ENCODE peak calls at places on chromosomes 2 and 18, in six cellular contexts. Q, S, M, V, P and F are unnamed samples.

GRCh38 chr2:181300600-181301291 is 156.4 kb upstream of the ITGA4 start:
- DNase-seq in Q (no peak), S (no peak), M (no peak), V (no peak), P (no peak), F (no peak)

GRCh38 chr2:13113016-13113415 is 396.3 kb downstream of the TRIB2 start:
- DNase-seq in Q (no peak), S (no peak), M (no peak), V (no peak), P (no peak), F (no peak)

GRCh38 chr2:138503087-138503442 is 1.5 kb downstream of the SPOPL start:
- DNase-seq in Q (peak), S (no peak), M (no peak), V (no peak), P (no peak), F (peak)

GRCh38 chr2:233542507-233542906 is 24.1 kb downstream of the USP40 start:
- DNase-seq in Q (peak), S (no peak), M (no peak), V (no peak), P (no peak), F (no peak)

GRCh38 chr2:15797231-15797945 is 143.0 kb upstream of the MYCN start:
- DNase-seq in Q (no peak), S (peak), M (no peak), V (no peak), P (no peak), F (no peak)

GRCh38 chr2:201448067-201448466 is 3.2 kb downstream of the TRAK2 start:
- DNase-seq in Q (peak), S (no peak), M (no peak), V (no peak), P (no peak), F (no peak)

GRCh38 chr18:76994086-76994654 is 138.4 kb downstream of the MBP start:
- DNase-seq in Q (no peak), S (no peak), M (no peak), V (no peak), P (no peak), F (no peak)

GRCh38 chr2:151771599-151772358 is 37.5 kb upstream of the NEB start:
- DNase-seq in Q (no peak), S (no peak), M (no peak), V (peak), P (no peak), F (peak)

GRCh38 chr2:175111200-175111657 is 56.8 kb downstream of the ATF2 start:
- DNase-seq in Q (peak), S (peak), M (no peak), V (peak), P (no peak), F (peak)

GRCh38 chr2:114651933-114652332 is 209.5 kb downstream of the DPP10 start:
- DNase-seq in Q (no peak), S (no peak), M (no peak), V (no peak), P (no peak), F (no peak)

GRCh38 chr2:46793423-46794416 is 121.9 kb downstream of the MCFD2 start:
- DNase-seq in Q (no peak), S (no peak), M (no peak), V (no peak), P (no peak), F (no peak)

GRCh38 chr2:54557601-54558187 is 101.6 kb downstream of the SPTBN1 start:
- DNase-seq in Q (peak), S (peak), M (no peak), V (no peak), P (peak), F (peak)
- TF ChIP-seq CTCF in Q (peak), S (peak), M (peak), V (peak), P (no peak), F (no peak)

DNA sequence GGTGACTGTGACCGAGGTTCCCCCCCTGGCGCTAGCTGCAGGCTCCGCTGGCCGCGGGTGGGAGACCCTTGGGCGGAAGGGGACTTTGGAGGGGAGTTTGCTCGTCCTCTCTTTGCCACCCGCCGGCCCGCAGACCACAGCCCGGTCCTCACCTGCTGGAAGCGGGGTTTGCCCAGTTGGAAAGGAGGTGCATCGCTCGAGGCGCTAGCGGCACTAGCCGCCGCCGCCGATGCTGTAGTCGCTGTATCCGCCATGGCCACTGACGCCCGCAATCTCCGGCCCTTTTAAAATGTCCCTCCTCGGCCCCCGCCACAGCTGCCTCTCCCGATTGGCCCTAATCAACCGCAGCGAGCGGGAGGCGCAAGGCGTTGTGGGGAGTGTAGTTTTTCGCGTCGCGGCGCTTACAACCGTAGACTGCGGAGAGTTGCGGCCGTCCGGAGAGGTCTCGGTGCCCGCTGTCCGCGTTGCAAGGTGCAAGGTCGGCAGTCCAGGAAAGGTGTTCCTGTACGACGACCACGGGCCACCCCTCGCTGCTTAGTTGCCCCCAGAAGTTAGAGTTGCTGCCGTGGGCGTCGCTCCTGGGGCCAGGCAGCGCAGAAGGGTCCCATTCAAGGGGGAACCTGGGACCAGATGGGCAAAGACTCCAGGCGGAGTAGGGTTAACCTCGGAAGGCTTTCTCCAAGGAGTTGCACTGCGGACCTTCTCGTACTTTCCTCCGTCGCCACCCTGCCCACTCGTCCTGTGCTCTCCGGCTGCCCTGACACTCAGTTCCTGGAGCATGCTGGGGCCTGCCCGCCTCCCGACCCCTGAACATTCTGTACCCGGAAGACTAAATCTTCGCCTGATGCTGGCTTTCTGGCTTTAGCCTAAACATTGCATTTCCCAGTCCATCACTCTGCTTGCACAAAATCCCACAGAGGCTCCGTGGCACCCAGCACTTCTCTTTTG is at the start of gene SFXN5:
- DNase-seq in Q (peak), S (peak), M (peak), V (peak), P (peak), F (peak)
- TF ChIP-seq CTCF in Q (no peak), S (no peak), M (peak), V (peak), P (peak), F (no peak)

GRCh38 chr2:126972272-126972626 is 73.6 kb downstream of the TEX51 start:
- DNase-seq in Q (no peak), S (no peak), M (no peak), V (no peak), P (no peak), F (no peak)
- TF ChIP-seq CTCF in Q (no peak), S (no peak), M (peak), V (no peak), P (peak), F (no peak)

DNA sequence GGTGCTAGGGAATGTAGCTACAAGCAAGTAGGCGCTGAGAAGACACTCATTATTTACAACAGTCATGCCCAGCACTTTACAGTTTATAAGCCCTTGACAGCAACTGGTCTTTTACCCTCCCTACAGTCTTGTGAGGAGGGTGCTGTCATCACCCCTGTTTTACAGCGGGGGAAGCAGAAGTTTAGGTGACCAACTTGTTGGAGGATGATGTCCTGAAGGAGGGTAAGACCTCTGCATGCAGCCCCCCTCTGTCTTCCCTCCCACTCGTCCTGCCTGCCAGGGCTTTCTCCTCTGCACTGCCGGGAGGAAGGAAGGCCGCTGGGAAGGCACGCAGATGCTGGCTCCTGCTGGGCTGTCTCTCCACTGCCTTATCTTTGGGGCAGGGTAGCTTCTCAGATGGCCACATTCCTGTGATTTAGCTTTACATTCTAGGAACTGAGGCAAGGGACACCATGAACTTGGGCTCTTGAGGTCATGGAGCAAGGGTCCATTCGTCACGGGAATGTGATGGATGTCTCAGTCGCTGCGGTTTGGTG is 972 bp downstream of the IL1R1 start:
- DNase-seq in Q (no peak), S (no peak), M (no peak), V (no peak), P (no peak), F (no peak)
- TF ChIP-seq CTCF in Q (no peak), S (no peak), M (no peak), V (no peak), P (no peak), F (no peak)

GRCh38 chr2:106561356-106561755 is 74.2 kb downstream of the CD8B2 start:
- DNase-seq in Q (no peak), S (no peak), M (no peak), V (no peak), P (no peak), F (no peak)

GRCh38 chr2:106561803-106562202 is 74.6 kb downstream of the CD8B2 start:
- DNase-seq in Q (no peak), S (no peak), M (no peak), V (no peak), P (no peak), F (no peak)

GRCh38 chr2:106560773-106561172 is 73.6 kb downstream of the CD8B2 start:
- DNase-seq in Q (no peak), S (no peak), M (no peak), V (no peak), P (no peak), F (no peak)

GRCh38 chr2:106562232-106562631 is 75.1 kb downstream of the CD8B2 start:
- DNase-seq in Q (no peak), S (no peak), M (no peak), V (no peak), P (no peak), F (no peak)

DNA sequence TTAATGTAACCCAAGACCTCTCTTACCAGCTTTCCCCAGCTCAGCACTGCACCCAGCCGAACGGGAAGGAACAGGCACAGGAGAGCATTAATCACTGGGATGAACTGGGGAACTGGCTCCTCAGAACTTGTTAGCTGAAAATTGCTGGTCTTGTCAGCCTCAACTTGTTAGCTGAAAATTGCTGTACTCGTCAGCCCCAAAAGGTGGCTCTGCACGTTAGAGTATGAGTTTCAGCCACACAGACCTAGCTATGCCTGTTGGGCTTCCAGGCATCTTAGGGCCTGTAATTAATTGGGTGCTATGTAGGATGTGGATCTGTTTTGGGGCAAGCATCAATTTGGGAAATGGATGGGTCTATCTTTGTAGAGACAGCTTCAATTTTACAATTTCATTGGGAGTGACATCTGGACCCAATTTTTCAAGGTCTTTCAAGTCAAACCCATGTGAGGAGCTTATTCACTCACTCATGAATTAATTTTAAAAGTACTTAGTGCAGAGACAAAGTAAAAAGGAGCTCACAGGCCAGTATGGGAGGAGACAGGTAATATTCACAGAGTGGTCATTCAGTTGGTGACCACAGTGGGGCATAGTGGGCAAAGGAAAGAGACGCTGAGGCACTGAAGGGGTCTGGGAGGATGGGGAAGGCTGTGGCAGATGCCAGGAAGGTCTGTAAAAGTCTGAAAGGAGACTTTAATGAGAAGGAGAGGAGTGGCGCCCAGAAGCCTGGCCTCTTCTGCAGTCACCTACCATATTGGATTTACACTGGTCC is 75.8 kb downstream of the CD8B2 start:
- DNase-seq in Q (no peak), S (peak), M (no peak), V (no peak), P (no peak), F (no peak)
- TF ChIP-seq CTCF in Q (peak), S (peak), M (peak), V (no peak), P (no peak), F (no peak)